ENCODE peak calls at places on chromosomes 5 and 9, in ten cellular contexts. B, A, Q, R, E, G, M, S, J and V are unnamed samples.

GRCh38 chr5:113678924-113679575 is 165.6 kb downstream of the YTHDC2 start:
- DNase-seq in B (peak; percentile 4), A (peak; percentile 70), Q (peak; percentile 19), R (peak; percentile 11), E (no peak), G (peak; percentile 67), M (no peak), S (peak; percentile 39), J (peak; percentile 51), V (peak; percentile 70)

GRCh38 chr5:36304095-36304494 is 2.4 kb upstream of the RANBP3L start:
- DNase-seq in B (no peak), A (no peak), Q (no peak), R (no peak), E (no peak), G (no peak), M (no peak), S (peak; percentile 28), J (no peak), V (no peak)

GRCh38 chr5:89083791-89084190 is 200.8 kb upstream of the MEF2C start:
- DNase-seq in B (peak; percentile 81), A (no peak), Q (peak; percentile 51), R (no peak), E (no peak), G (no peak), M (no peak), S (no peak), J (peak; percentile 9), V (peak; percentile 14)

GRCh38 chr9:100479820-100480219 is 6.9 kb downstream of the TMEFF1 start:
- DNase-seq in B (no peak), A (no peak), Q (no peak), R (no peak), E (no peak), G (no peak), M (no peak), S (no peak), J (no peak), V (no peak)

GRCh38 chr9:83062653-83063527 is at the start of gene RASEF:
- DNase-seq in B (no peak), A (peak; percentile 85), Q (peak; percentile 57), R (peak; percentile 79), E (no peak), G (peak; percentile 79), M (no peak), S (no peak), J (no peak), V (peak; percentile 14)

GRCh38 chr5:73743161-73743560 is 117.2 kb downstream of the ARHGEF28 start:
- DNase-seq in B (no peak), A (no peak), Q (no peak), R (no peak), E (no peak), G (no peak), M (no peak), S (no peak), J (peak; percentile 41), V (no peak)

GRCh38 chr9:117485176-117485575 is 70.3 kb upstream of the ASTN2 start:
- DNase-seq in B (no peak), A (no peak), Q (peak; percentile 1), R (no peak), E (no peak), G (peak; percentile 7), M (no peak), S (no peak), J (peak; percentile 85), V (peak; percentile 4)

GRCh38 chr9:85523202-85523601 is 218.6 kb downstream of the AGTPBP1 start:
- DNase-seq in B (no peak), A (no peak), Q (no peak), R (no peak), E (no peak), G (no peak), M (no peak), S (no peak), J (no peak), V (no peak)

GRCh38 chr5:169988947-169989346 is 8.7 kb upstream of the INSYN2B start:
- DNase-seq in B (no peak), A (no peak), Q (no peak), R (no peak), E (no peak), G (no peak), M (no peak), S (no peak), J (no peak), V (peak; percentile 32)

GRCh38 chr5:42912184-42912766 is 100.6 kb upstream of the SELENOP start:
- DNase-seq in B (peak; percentile 33), A (no peak), Q (peak; percentile 42), R (peak; percentile 48), E (peak; percentile 51), G (peak; percentile 17), M (no peak), S (peak; percentile 37), J (peak; percentile 73), V (peak; percentile 68)

GRCh38 chr9:96270236-96270635 is 31.7 kb downstream of the HSD17B3 start:
- DNase-seq in B (no peak), A (no peak), Q (no peak), R (no peak), E (no peak), G (no peak), M (no peak), S (no peak), J (no peak), V (no peak)

GRCh38 chr9:18857769-18858168 is 175.2 kb downstream of the SAXO1 start:
- DNase-seq in B (peak; percentile 34), A (no peak), Q (peak; percentile 39), R (no peak), E (no peak), G (no peak), M (no peak), S (no peak), J (no peak), V (peak; percentile 89)

GRCh38 chr5:155027993-155028629 is 14.6 kb downstream of the KIF4B start:
- DNase-seq in B (no peak), A (no peak), Q (no peak), R (no peak), E (no peak), G (peak; percentile 34), M (no peak), S (no peak), J (no peak), V (peak; percentile 18)

GRCh38 chr9:12708562-12709298 is 15.5 kb downstream of the TYRP1 start:
- DNase-seq in B (no peak), A (peak; percentile 12), Q (peak; percentile 84), R (no peak), E (no peak), G (no peak), M (no peak), S (no peak), J (peak; percentile 45), V (peak; percentile 77)

GRCh38 chr9:130499804-130500263 is 55.1 kb downstream of the ASS1 start:
- DNase-seq in B (no peak), A (peak; percentile 86), Q (no peak), R (peak; percentile 35), E (no peak), G (no peak), M (no peak), S (peak; percentile 53), J (no peak), V (no peak)

GRCh38 chr5:134948929-134949328 is 18.8 kb upstream of the CATSPER3 start:
- DNase-seq in B (no peak), A (no peak), Q (peak; percentile 66), R (no peak), E (no peak), G (no peak), M (no peak), S (no peak), J (no peak), V (peak; percentile 23)

GRCh38 chr9:16729656-16730055 is 140.8 kb downstream of the BNC2 start:
- DNase-seq in B (no peak), A (no peak), Q (no peak), R (peak; percentile 58), E (no peak), G (no peak), M (no peak), S (no peak), J (no peak), V (no peak)

GRCh38 chr9:134509306-134509705 is 132.3 kb upstream of the COL5A1 start:
- DNase-seq in B (no peak), A (no peak), Q (no peak), R (no peak), E (no peak), G (no peak), M (no peak), S (no peak), J (no peak), V (no peak)

GRCh38 chr9:14361074-14361473 is 47.1 kb upstream of the NFIB start:
- DNase-seq in B (no peak), A (no peak), Q (no peak), R (no peak), E (no peak), G (no peak), M (no peak), S (no peak), J (no peak), V (no peak)

GRCh38 chr9:136326061-136326776 is 1.1 kb upstream of the GPSM1 start:
- DNase-seq in B (peak; percentile 67), A (peak; percentile 59), Q (peak; percentile 82), R (no peak), E (no peak), G (peak; percentile 72), M (no peak), S (no peak), J (no peak), V (peak; percentile 89)

GRCh38 chr9:34413229-34413852 is 36.6 kb upstream of the MYORG start:
- DNase-seq in B (peak; percentile 20), A (peak; percentile 76), Q (peak; percentile 29), R (no peak), E (no peak), G (peak; percentile 84), M (no peak), S (peak; percentile 66), J (peak; percentile 84), V (peak; percentile 65)

GRCh38 chr9:98922721-98923435 is 20.8 kb upstream of the COL15A1 start:
- DNase-seq in B (no peak), A (no peak), Q (peak; percentile 57), R (no peak), E (no peak), G (no peak), M (no peak), S (no peak), J (no peak), V (peak; percentile 48)

GRCh38 chr5:32733582-32734340 is 22.6 kb downstream of the NPR3 start:
- DNase-seq in B (no peak), A (no peak), Q (no peak), R (no peak), E (no peak), G (no peak), M (no peak), S (no peak), J (no peak), V (no peak)

GRCh38 chr5:79878721-79879336 is 112.2 kb downstream of the MTX3 start:
- DNase-seq in B (no peak), A (no peak), Q (no peak), R (no peak), E (no peak), G (peak; percentile 77), M (no peak), S (peak; percentile 48), J (no peak), V (no peak)

GRCh38 chr5:61658592-61659008 is 326.5 kb downstream of the ZSWIM6 start:
- DNase-seq in B (peak; percentile 35), A (peak; percentile 88), Q (peak; percentile 56), R (peak; percentile 70), E (peak; percentile 65), G (peak; percentile 87), M (peak; percentile 91), S (peak; percentile 92), J (peak; percentile 81), V (peak; percentile 76)

GRCh38 chr9:127503947-127504886 is 52.9 kb downstream of the LRSAM1 start:
- DNase-seq in B (peak; percentile 53), A (peak; percentile 88), Q (peak; percentile 77), R (peak; percentile 81), E (peak; percentile 77), G (peak; percentile 86), M (peak; percentile 95), S (peak; percentile 93), J (peak; percentile 82), V (peak; percentile 93)

GRCh38 chr9:96719538-96720315 is 58.2 kb downstream of the ZNF510 start:
- DNase-seq in B (no peak), A (no peak), Q (no peak), R (no peak), E (peak; percentile 21), G (peak; percentile 11), M (no peak), S (no peak), J (no peak), V (no peak)